ENCODE peak calls at places on chromosomes 1 and 21, in ten cellular contexts. One of them, this sample, is unnamed. For H3K4me1, the result is how much of the 10 kb centered on the place peaks cover.

GRCh38 chr1:24382165-24382577 is 31.4 kb downstream of the STPG1 start:
- DNase-seq in spleen: no peak
- DNase-seq in breast epithelium: peak
- DNase-seq in cardiac muscle cell: no peak
- DNase-seq in effector memory CD4-positive, alpha-beta T cell: no peak
- DNase-seq in stomach: no peak
- DNase-seq in psoas muscle: no peak
- DNase-seq in right atrium auricular region: peak
- DNase-seq in GM23338: no peak
- DNase-seq in right cardiac atrium: no peak
- DNase-seq in this sample: no peak

GRCh38 chr1:244052011-244052727 is 1.1 kb downstream of the ZBTB18 start:
- DNase-seq in spleen: no peak
- DNase-seq in breast epithelium: no peak
- DNase-seq in cardiac muscle cell: no peak
- DNase-seq in effector memory CD4-positive, alpha-beta T cell: no peak
- DNase-seq in stomach: no peak
- DNase-seq in psoas muscle: no peak
- DNase-seq in right atrium auricular region: no peak
- DNase-seq in GM23338: no peak
- DNase-seq in right cardiac atrium: no peak
- DNase-seq in this sample: no peak

GRCh38 chr21:38229260-38229877 is 27.4 kb upstream of the KCNJ15 start:
- DNase-seq in spleen: peak
- DNase-seq in breast epithelium: no peak
- DNase-seq in cardiac muscle cell: no peak
- DNase-seq in effector memory CD4-positive, alpha-beta T cell: no peak
- DNase-seq in stomach: no peak
- DNase-seq in psoas muscle: no peak
- DNase-seq in right atrium auricular region: no peak
- DNase-seq in GM23338: peak
- DNase-seq in right cardiac atrium: no peak
- DNase-seq in this sample: no peak

GRCh38 chr1:75342799-75343198 is 208.6 kb downstream of the LHX8 start:
- DNase-seq in spleen: no peak
- DNase-seq in breast epithelium: no peak
- DNase-seq in cardiac muscle cell: no peak
- DNase-seq in effector memory CD4-positive, alpha-beta T cell: no peak
- DNase-seq in stomach: no peak
- DNase-seq in psoas muscle: no peak
- DNase-seq in right atrium auricular region: no peak
- DNase-seq in GM23338: peak
- DNase-seq in right cardiac atrium: no peak
- DNase-seq in this sample: no peak

GRCh38 chr21:42941696-42942085 is 16.3 kb upstream of the ERVH48-1 start:
- DNase-seq in spleen: peak
- DNase-seq in breast epithelium: no peak
- DNase-seq in cardiac muscle cell: no peak
- DNase-seq in effector memory CD4-positive, alpha-beta T cell: no peak
- DNase-seq in stomach: no peak
- DNase-seq in psoas muscle: no peak
- DNase-seq in right atrium auricular region: no peak
- DNase-seq in GM23338: no peak
- DNase-seq in right cardiac atrium: no peak
- DNase-seq in this sample: no peak

GRCh38 chr1:199743227-199743626 is 284.3 kb upstream of the NR5A2 start:
- DNase-seq in spleen: no peak
- DNase-seq in breast epithelium: no peak
- DNase-seq in cardiac muscle cell: no peak
- DNase-seq in effector memory CD4-positive, alpha-beta T cell: no peak
- DNase-seq in stomach: no peak
- DNase-seq in psoas muscle: no peak
- DNase-seq in right atrium auricular region: no peak
- DNase-seq in GM23338: no peak
- DNase-seq in right cardiac atrium: no peak
- DNase-seq in this sample: no peak

GRCh38 chr1:205711105-205712048 is 31.1 kb upstream of the SLC45A3 start:
- DNase-seq in spleen: no peak
- DNase-seq in breast epithelium: peak
- DNase-seq in cardiac muscle cell: peak
- DNase-seq in effector memory CD4-positive, alpha-beta T cell: peak
- DNase-seq in stomach: peak
- DNase-seq in psoas muscle: no peak
- DNase-seq in right atrium auricular region: peak
- DNase-seq in GM23338: peak
- DNase-seq in right cardiac atrium: no peak
- DNase-seq in this sample: peak

GRCh38 chr1:82483146-82483545 is 682.4 kb downstream of the ADGRL2 start:
- DNase-seq in spleen: no peak
- DNase-seq in breast epithelium: no peak
- DNase-seq in cardiac muscle cell: no peak
- DNase-seq in effector memory CD4-positive, alpha-beta T cell: no peak
- DNase-seq in stomach: no peak
- DNase-seq in psoas muscle: no peak
- DNase-seq in right atrium auricular region: no peak
- DNase-seq in GM23338: peak
- DNase-seq in right cardiac atrium: no peak
- DNase-seq in this sample: no peak

GRCh38 chr1:31736675-31737074 is 27.5 kb downstream of the ADGRB2 start:
- DNase-seq in spleen: no peak
- DNase-seq in breast epithelium: peak
- DNase-seq in cardiac muscle cell: no peak
- DNase-seq in effector memory CD4-positive, alpha-beta T cell: no peak
- DNase-seq in stomach: peak
- DNase-seq in psoas muscle: peak
- DNase-seq in right atrium auricular region: no peak
- DNase-seq in GM23338: no peak
- DNase-seq in right cardiac atrium: peak
- DNase-seq in this sample: no peak

GRCh38 chr1:31732751-31733289 is 29.0 kb upstream of the COL16A1 start:
- DNase-seq in spleen: no peak
- DNase-seq in breast epithelium: no peak
- DNase-seq in cardiac muscle cell: no peak
- DNase-seq in effector memory CD4-positive, alpha-beta T cell: no peak
- DNase-seq in stomach: no peak
- DNase-seq in psoas muscle: no peak
- DNase-seq in right atrium auricular region: no peak
- DNase-seq in GM23338: peak
- DNase-seq in right cardiac atrium: peak
- DNase-seq in this sample: no peak

GRCh38 chr1:31733389-31734219 is 29.8 kb upstream of the COL16A1 start:
- DNase-seq in spleen: no peak
- DNase-seq in breast epithelium: no peak
- DNase-seq in cardiac muscle cell: no peak
- DNase-seq in effector memory CD4-positive, alpha-beta T cell: no peak
- DNase-seq in stomach: no peak
- DNase-seq in psoas muscle: no peak
- DNase-seq in right atrium auricular region: no peak
- DNase-seq in GM23338: no peak
- DNase-seq in right cardiac atrium: peak
- DNase-seq in this sample: no peak

GRCh38 chr1:31734582-31735107 is 29.5 kb downstream of the ADGRB2 start:
- DNase-seq in spleen: no peak
- DNase-seq in breast epithelium: no peak
- DNase-seq in cardiac muscle cell: no peak
- DNase-seq in effector memory CD4-positive, alpha-beta T cell: no peak
- DNase-seq in stomach: no peak
- DNase-seq in psoas muscle: no peak
- DNase-seq in right atrium auricular region: no peak
- DNase-seq in GM23338: no peak
- DNase-seq in right cardiac atrium: peak
- DNase-seq in this sample: no peak

GRCh38 chr1:31735571-31735970 is 28.6 kb downstream of the ADGRB2 start:
- DNase-seq in spleen: no peak
- DNase-seq in breast epithelium: no peak
- DNase-seq in cardiac muscle cell: no peak
- DNase-seq in effector memory CD4-positive, alpha-beta T cell: no peak
- DNase-seq in stomach: no peak
- DNase-seq in psoas muscle: no peak
- DNase-seq in right atrium auricular region: no peak
- DNase-seq in GM23338: no peak
- DNase-seq in right cardiac atrium: peak
- DNase-seq in this sample: no peak
- H3K4me1 ChIP-seq in spleen: under half
- H3K4me1 ChIP-seq in breast epithelium: under half
- H3K4me1 ChIP-seq in cardiac muscle cell: under half
- H3K4me1 ChIP-seq in effector memory CD4-positive, alpha-beta T cell: under half
- H3K4me1 ChIP-seq in stomach: under half
- H3K4me1 ChIP-seq in psoas muscle: under half
- H3K4me1 ChIP-seq in right atrium auricular region: under half
- H3K4me1 ChIP-seq in GM23338: under half
- H3K4me1 ChIP-seq in right cardiac atrium: under half
- H3K4me1 ChIP-seq in this sample: under half

DNA sequence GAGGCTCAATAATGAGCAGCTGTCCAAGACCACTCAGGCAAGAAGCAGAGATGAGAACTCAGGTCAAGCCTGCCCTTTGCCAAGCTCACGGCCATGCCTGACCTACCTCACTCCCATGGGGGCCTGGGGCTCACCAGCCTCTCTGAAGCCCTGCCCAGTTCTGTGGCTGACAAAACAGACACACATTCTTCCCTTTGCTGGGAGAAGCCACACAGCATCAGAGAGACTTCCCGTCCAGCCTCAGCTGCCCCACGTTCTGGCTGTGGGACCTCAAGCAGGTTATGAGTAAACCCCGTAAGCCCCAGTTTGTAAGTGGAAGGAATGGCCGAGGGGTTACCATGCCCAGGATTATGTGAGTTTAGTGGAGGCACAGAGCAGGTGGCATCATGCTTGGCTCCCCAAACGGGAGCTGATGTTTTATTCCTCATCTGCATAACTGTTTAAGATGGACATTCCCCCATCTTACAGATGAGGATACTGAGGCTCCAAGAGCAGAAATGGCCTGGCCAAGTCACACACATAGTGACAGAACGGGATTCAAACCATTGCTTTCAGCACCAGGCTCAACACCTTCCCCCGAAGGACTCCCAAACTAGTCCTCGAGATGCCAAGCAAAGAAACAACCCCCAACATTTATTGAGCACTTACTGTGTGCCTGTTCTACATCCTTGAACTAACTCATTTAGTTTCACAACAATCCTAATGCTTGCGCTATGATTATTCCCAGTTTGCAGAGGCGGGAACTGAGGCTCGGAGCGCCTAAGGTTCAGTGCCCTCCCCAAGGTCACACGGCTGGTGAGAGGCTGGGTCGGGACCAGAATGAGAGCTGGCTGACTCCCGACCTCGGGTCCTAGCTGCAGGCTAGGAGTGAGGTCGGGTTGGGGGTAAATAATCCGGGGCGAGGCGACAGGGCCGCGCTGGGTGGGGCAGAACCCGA is 49.1 kb upstream of the LAPTM5 start:
- DNase-seq in spleen: no peak
- DNase-seq in breast epithelium: no peak
- DNase-seq in cardiac muscle cell: no peak
- DNase-seq in effector memory CD4-positive, alpha-beta T cell: no peak
- DNase-seq in stomach: no peak
- DNase-seq in psoas muscle: no peak
- DNase-seq in right atrium auricular region: no peak
- DNase-seq in GM23338: no peak
- DNase-seq in right cardiac atrium: no peak
- DNase-seq in this sample: no peak
- H3K4me1 ChIP-seq in spleen: under half
- H3K4me1 ChIP-seq in breast epithelium: under half
- H3K4me1 ChIP-seq in cardiac muscle cell: under half
- H3K4me1 ChIP-seq in effector memory CD4-positive, alpha-beta T cell: under half
- H3K4me1 ChIP-seq in stomach: under half
- H3K4me1 ChIP-seq in psoas muscle: under half
- H3K4me1 ChIP-seq in right atrium auricular region: under half
- H3K4me1 ChIP-seq in GM23338: under half
- H3K4me1 ChIP-seq in right cardiac atrium: under half
- H3K4me1 ChIP-seq in this sample: under half

DNA sequence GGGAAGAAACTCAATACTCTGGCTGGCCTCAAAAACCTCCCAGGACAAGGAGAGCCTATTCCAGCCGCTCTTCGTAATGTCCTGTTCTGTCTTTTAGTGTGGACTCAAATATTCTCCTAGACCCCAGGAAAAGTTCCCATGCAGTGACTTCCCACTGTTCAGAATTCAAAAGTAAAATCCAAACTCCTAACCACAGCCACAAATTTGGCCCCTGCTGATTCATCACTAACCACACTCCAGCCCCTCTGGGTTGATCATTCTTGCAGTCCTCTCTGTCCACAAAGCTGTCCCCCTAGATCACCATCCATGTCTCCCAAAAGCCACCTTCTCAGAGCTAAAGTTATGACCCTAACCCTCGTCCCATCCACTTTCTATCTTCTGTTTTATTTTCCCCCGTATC is 5.1 kb downstream of the CTNNBIP1 start:
- DNase-seq in spleen: no peak
- DNase-seq in breast epithelium: no peak
- DNase-seq in cardiac muscle cell: no peak
- DNase-seq in effector memory CD4-positive, alpha-beta T cell: no peak
- DNase-seq in stomach: no peak
- DNase-seq in psoas muscle: no peak
- DNase-seq in right atrium auricular region: no peak
- DNase-seq in GM23338: no peak
- DNase-seq in right cardiac atrium: no peak
- DNase-seq in this sample: no peak
- H3K4me1 ChIP-seq in spleen: under half
- H3K4me1 ChIP-seq in breast epithelium: under half
- H3K4me1 ChIP-seq in cardiac muscle cell: under half
- H3K4me1 ChIP-seq in effector memory CD4-positive, alpha-beta T cell: under half
- H3K4me1 ChIP-seq in stomach: half or more
- H3K4me1 ChIP-seq in psoas muscle: under half
- H3K4me1 ChIP-seq in right atrium auricular region: under half
- H3K4me1 ChIP-seq in GM23338: under half
- H3K4me1 ChIP-seq in right cardiac atrium: under half
- H3K4me1 ChIP-seq in this sample: under half

GRCh38 chr1:28927442-28928305 is 13.3 kb downstream of the EPB41 start:
- DNase-seq in spleen: no peak
- DNase-seq in breast epithelium: no peak
- DNase-seq in cardiac muscle cell: no peak
- DNase-seq in effector memory CD4-positive, alpha-beta T cell: no peak
- DNase-seq in stomach: no peak
- DNase-seq in psoas muscle: no peak
- DNase-seq in right atrium auricular region: no peak
- DNase-seq in GM23338: no peak
- DNase-seq in right cardiac atrium: no peak
- DNase-seq in this sample: no peak

GRCh38 chr1:28928306-28928987 is 14.1 kb downstream of the EPB41 start:
- DNase-seq in spleen: no peak
- DNase-seq in breast epithelium: no peak
- DNase-seq in cardiac muscle cell: no peak
- DNase-seq in effector memory CD4-positive, alpha-beta T cell: no peak
- DNase-seq in stomach: no peak
- DNase-seq in psoas muscle: no peak
- DNase-seq in right atrium auricular region: no peak
- DNase-seq in GM23338: no peak
- DNase-seq in right cardiac atrium: no peak
- DNase-seq in this sample: no peak

GRCh38 chr1:28926629-28927441 is 12.5 kb downstream of the EPB41 start:
- DNase-seq in spleen: no peak
- DNase-seq in breast epithelium: no peak
- DNase-seq in cardiac muscle cell: no peak
- DNase-seq in effector memory CD4-positive, alpha-beta T cell: peak
- DNase-seq in stomach: no peak
- DNase-seq in psoas muscle: no peak
- DNase-seq in right atrium auricular region: no peak
- DNase-seq in GM23338: peak
- DNase-seq in right cardiac atrium: no peak
- DNase-seq in this sample: no peak

GRCh38 chr1:28921286-28921869 is 7.0 kb downstream of the EPB41 start:
- DNase-seq in spleen: no peak
- DNase-seq in breast epithelium: no peak
- DNase-seq in cardiac muscle cell: no peak
- DNase-seq in effector memory CD4-positive, alpha-beta T cell: no peak
- DNase-seq in stomach: no peak
- DNase-seq in psoas muscle: no peak
- DNase-seq in right atrium auricular region: no peak
- DNase-seq in GM23338: no peak
- DNase-seq in right cardiac atrium: no peak
- DNase-seq in this sample: no peak

DNA sequence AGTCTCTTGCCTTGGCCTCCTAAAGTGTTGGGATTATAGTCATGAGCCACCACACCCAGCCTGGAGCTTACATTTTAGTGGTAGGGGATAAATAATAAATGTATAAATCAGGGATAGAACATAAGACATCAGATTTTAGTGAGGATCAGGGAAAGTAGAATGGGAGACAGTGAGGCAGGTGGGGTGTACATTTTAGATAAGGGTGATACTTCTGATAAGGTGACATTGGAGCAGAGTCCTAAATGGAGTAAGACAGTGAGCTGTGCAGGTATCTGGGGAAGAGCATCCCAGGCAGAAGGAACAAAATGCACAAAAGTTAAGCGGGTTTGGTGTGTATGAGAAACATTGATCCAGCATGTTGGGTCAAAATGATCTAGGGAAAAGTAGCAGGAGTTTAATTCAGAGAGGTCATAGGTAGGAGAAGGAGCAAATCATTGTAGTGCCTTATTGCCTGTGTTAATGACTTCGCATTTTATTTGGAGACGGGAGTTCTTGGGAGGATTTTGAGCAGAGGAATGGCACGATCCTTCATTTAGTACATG is 11.1 kb downstream of the EPB41 start:
- DNase-seq in spleen: no peak
- DNase-seq in breast epithelium: no peak
- DNase-seq in cardiac muscle cell: no peak
- DNase-seq in effector memory CD4-positive, alpha-beta T cell: no peak
- DNase-seq in stomach: no peak
- DNase-seq in psoas muscle: no peak
- DNase-seq in right atrium auricular region: no peak
- DNase-seq in GM23338: no peak
- DNase-seq in right cardiac atrium: no peak
- DNase-seq in this sample: no peak
- H3K4me1 ChIP-seq in spleen: half or more
- H3K4me1 ChIP-seq in breast epithelium: under half
- H3K4me1 ChIP-seq in cardiac muscle cell: under half
- H3K4me1 ChIP-seq in effector memory CD4-positive, alpha-beta T cell: under half
- H3K4me1 ChIP-seq in stomach: under half
- H3K4me1 ChIP-seq in psoas muscle: under half
- H3K4me1 ChIP-seq in right atrium auricular region: under half
- H3K4me1 ChIP-seq in GM23338: under half
- H3K4me1 ChIP-seq in right cardiac atrium: under half
- H3K4me1 ChIP-seq in this sample: under half